ENCODE peak calls at places on chromosomes 6 and 20, in ten cellular contexts. K, J, D, G, P, I, S, H, U and E are unnamed samples.

GRCh38 chr6:118335325-118335724 is 212.8 kb upstream of the PLN start:
- DNase-seq in D (no peak), J (no peak), I (no peak), K (no peak), H (no peak), P (no peak), S (no peak), G (no peak), U (no peak), E (no peak)

GRCh38 chr6:44216677-44217331 is at the start of gene MYMX:
- DNase-seq in U (no peak), P (no peak), H (peak; percentile 75), G (no peak), D (no peak), I (no peak), J (no peak), K (no peak), S (no peak), E (peak; percentile 82)

GRCh38 chr6:109477725-109478124 is 5.3 kb downstream of the ZBTB24 start:
- DNase-seq in K (no peak), I (no peak), G (no peak), P (no peak), U (no peak), J (no peak), H (no peak), S (no peak), D (peak; percentile 33), E (no peak)

GRCh38 chr6:15879372-15880261 is 216.8 kb upstream of the DTNBP1 start:
- DNase-seq in I (peak; percentile 59), S (peak; percentile 59), H (peak; percentile 58), P (peak; percentile 26), J (no peak), D (peak; percentile 68), K (peak; percentile 80), U (peak; percentile 76), G (peak; percentile 26), E (peak; percentile 87)

GRCh38 chr20:51318058-51318960 is 224.2 kb downstream of the NFATC2 start:
- DNase-seq in J (no peak), U (peak; percentile 78), H (peak; percentile 69), I (peak; percentile 29), G (peak; percentile 52), S (peak; percentile 69), D (no peak), P (peak; percentile 34), K (peak; percentile 53), E (peak; percentile 64)

GRCh38 chr6:148423133-148423532 is 80.5 kb downstream of the SASH1 start:
- DNase-seq in I (no peak), G (no peak), H (no peak), P (no peak), U (no peak), D (no peak), J (no peak), S (no peak), K (no peak), E (no peak)

GRCh38 chr6:14240411-14241166 is 123.0 kb downstream of the CD83 start:
- DNase-seq in D (no peak), P (no peak), K (no peak), G (no peak), J (no peak), I (no peak), U (no peak), H (no peak), S (no peak), E (no peak)

GRCh38 chr20:25453035-25453810 is 45.8 kb downstream of the GINS1 start:
- DNase-seq in P (peak; percentile 73), H (no peak), S (no peak), K (no peak), I (no peak), D (no peak), G (no peak), U (peak; percentile 77), J (no peak), E (no peak)

GRCh38 chr20:45913105-45913504 is 1.1 kb upstream of the PLTP start:
- DNase-seq in S (no peak), D (no peak), H (no peak), G (no peak), K (no peak), U (no peak), I (no peak), J (no peak), P (no peak), E (no peak)

GRCh38 chr6:127976111-127976510 is 75.3 kb upstream of the THEMIS start:
- DNase-seq in U (no peak), K (no peak), P (no peak), S (no peak), G (no peak), D (no peak), J (no peak), I (no peak), H (no peak), E (no peak)

GRCh38 chr6:67896476-67896875 is 738.6 kb upstream of the ADGRB3 start:
- DNase-seq in I (no peak), U (no peak), P (no peak), H (no peak), D (no peak), K (no peak), S (no peak), J (no peak), G (no peak), E (no peak)

GRCh38 chr6:156425374-156425773 is 351.8 kb upstream of the ARID1B start:
- DNase-seq in G (no peak), P (no peak), U (no peak), I (no peak), H (no peak), J (no peak), K (no peak), S (no peak), D (peak; percentile 38), E (no peak)

DNA sequence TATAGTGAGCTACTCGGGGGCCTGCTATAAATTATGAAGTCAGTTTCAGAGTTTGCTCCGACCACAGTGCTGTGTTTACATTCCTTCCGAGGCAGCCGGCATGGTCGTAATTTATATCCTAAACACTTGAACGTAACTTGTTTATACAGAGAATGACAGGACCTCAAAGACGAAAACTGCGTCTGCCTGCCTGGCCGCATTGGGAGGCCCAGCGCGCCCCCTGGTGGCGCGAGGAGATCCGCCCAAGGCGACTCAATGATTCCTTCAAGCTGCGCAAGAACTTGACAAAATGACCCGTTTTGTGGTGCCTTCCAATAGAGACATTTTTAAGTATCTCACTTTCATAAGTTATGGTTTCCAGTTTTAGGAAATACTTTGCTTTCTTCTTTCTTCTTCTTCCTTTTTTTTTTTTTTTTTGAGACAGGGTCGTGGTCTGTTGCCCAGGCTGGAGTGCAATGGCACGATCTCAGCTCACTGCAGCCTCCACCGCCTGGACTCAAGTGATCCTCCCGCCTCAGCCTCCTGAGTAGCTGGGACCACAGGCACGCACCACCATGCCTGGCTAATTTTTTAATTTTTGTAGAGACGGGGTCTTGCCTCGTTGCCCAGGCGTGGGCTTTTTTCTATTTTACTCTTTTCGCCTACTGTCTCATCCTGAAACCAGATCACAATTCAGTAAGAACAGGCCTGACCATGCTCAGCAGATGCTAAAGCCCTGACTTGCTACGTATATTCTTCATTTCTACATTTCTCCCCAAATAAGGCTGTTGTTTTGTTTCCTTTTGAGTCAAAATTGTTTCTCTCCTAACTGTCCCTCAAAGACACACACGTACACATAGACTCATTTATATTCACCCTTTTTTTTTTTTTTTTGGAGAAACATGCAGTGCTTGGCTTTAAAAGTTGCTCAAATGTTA is 7.8 kb downstream of the FOXF2 start:
- DNase-seq in H (peak; percentile 75), G (peak; percentile 69), J (no peak), D (peak; percentile 93), P (peak; percentile 70), I (peak; percentile 58), U (peak; percentile 81), K (no peak), S (no peak), E (peak; percentile 62)
- H3K27ac ChIP-seq in H (no peak overlapping the region), G (no peak overlapping the region), J (no peak overlapping the region), D (peak overlapping the region; percentile 67), P (no peak overlapping the region), I (no peak overlapping the region), U (no peak overlapping the region), K (no peak overlapping the region), S (peak overlapping the region; percentile 90), E (no peak overlapping the region)

GRCh38 chr20:61839223-61839911 is 226.3 kb downstream of the TAF4 start:
- DNase-seq in I (no peak), P (no peak), D (no peak), G (no peak), K (no peak), H (no peak), J (no peak), S (no peak), U (no peak), E (peak; percentile 7)
- H3K27ac ChIP-seq in I (no peak overlapping the region), P (no peak overlapping the region), D (no peak overlapping the region), G (no peak overlapping the region), K (no peak overlapping the region), H (no peak overlapping the region), J (no peak overlapping the region), S (no peak overlapping the region), U (no peak overlapping the region), E (no peak overlapping the region)

DNA sequence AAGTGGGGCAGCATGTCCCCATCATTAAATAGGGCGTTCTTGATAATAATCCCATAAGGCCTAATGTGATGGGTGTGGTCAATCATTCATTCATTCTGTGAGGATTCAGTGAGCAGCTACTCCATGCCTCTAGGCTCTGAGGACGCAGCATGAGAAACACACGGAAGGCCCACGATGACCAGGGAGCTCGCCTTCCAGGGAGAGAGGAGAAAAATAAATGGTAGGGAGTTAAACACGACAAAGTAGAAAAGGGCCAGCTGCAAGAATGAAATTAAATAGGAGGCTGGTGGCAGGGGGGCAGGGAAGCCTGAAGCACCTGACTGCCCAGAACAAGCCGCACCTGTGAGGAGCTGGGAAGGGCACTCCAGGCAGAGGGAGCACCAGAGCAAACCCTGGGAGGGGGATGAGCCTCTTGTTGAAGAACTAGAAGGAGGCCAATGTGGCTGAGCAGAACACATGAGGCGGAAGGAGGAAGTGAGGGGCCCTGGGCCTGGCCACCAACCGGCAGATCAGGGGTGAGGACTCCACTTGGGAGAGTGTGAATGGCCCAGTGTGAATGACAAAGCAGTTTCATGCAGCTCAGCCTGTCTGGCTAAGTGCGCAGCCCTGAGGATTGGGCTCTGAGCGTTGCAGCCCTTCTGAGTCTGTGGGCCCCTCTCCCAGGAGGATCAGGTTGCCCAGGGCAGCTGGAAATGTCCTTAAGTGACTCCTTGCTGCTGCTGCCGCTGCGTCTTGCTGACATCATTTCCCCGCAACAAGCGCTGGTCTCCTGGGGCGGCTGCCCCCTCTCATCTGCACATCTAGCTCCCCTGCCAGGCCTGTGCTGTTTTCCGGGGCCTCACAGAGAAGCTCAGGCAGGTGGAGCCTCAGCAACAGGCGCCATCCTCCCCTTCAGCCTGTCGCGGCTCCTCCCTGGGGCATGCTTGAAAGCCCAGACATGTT is 99.9 kb downstream of the CDH26 start:
- DNase-seq in S (no peak), G (peak; percentile 24), K (peak; percentile 74), I (no peak), U (no peak), D (no peak), P (no peak), H (peak; percentile 21), J (no peak), E (peak; percentile 74)
- H3K27ac ChIP-seq in S (no peak overlapping the region), G (peak overlapping the region; percentile 16), K (no peak overlapping the region), I (no peak overlapping the region), U (no peak overlapping the region), D (no peak overlapping the region), P (peak overlapping the region; percentile 36), H (peak overlapping the region; percentile 17), J (peak overlapping the region; percentile 12), E (no peak overlapping the region)

DNA sequence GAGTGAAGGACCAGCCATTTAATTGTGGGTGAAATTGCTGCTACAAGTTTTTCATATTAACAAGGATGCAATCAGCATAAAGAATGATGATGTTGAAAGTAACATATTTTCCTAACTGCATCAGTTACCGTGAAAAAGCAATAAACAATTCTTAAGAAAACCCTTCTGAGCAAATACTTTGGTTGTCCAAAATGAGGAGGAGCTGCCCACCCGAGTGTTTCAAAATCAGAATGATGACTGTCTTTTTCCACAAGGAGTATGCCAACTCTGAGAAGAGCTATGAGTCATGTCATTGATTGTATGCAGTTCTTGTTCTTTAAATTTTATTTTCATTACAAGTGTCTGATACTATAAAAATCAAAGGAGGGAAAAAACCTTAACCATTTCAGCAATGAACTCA is 470.5 kb downstream of the COL12A1 start:
- DNase-seq in H (no peak), D (peak; percentile 70), S (no peak), U (no peak), I (no peak), K (no peak), P (no peak), J (no peak), G (no peak), E (no peak)
- H3K27ac ChIP-seq in H (no peak overlapping the region), D (peak overlapping the region; percentile 60), S (peak overlapping the region; percentile 54), U (no peak overlapping the region), I (peak overlapping the region; percentile 61), K (no peak overlapping the region), P (no peak overlapping the region), J (no peak overlapping the region), G (no peak overlapping the region), E (no peak overlapping the region)